ENCODE peak calls at places on chromosome 13, in six cellular contexts. L is IMR-90, J is H9, K is H1, S is mesenchymal stem cell, X is trophoblast cell. Z is an unnamed sample.

GRCh38 chr13:27960362-27961226 is 8.5 kb downstream of the CDX2 start:
- DNase-seq in L (no peak), X (no peak), K (peak), S (peak), J (peak), Z (no peak)

GRCh38 chr13:105346141-105346766 is 1189.2 kb downstream of the EFNB2 start:
- DNase-seq in S (peak), L (peak), J (no peak), X (peak), K (no peak), Z (no peak)

GRCh38 chr13:61286148-61286745 is 129.4 kb downstream of the PCDH20 start:
- DNase-seq in X (no peak), L (no peak), J (peak), S (no peak), K (peak), Z (peak)

GRCh38 chr13:24911135-24911524 is 147.2 kb downstream of the RNF17 start:
- DNase-seq in J (no peak), K (no peak), X (no peak), S (peak), L (peak), Z (no peak)

GRCh38 chr13:25095862-25096453 is at the start of gene PABPC3:
- DNase-seq in K (no peak), X (no peak), L (no peak), J (no peak), S (no peak), Z (no peak)

GRCh38 chr13:28000567-28000966 is 12.1 kb upstream of the URAD start:
- DNase-seq in L (no peak), S (no peak), J (peak), X (no peak), K (no peak), Z (no peak)

GRCh38 chr13:89375839-89376238 is 1704.7 kb downstream of the SLITRK5 start:
- DNase-seq in X (no peak), J (no peak), L (peak), S (peak), K (no peak), Z (no peak)

GRCh38 chr13:112053744-112054615 is 13.0 kb upstream of the SOX1 start:
- DNase-seq in L (no peak), J (no peak), X (no peak), S (no peak), K (peak), Z (no peak)

GRCh38 chr13:72638059-72638815 is 89.2 kb downstream of the MZT1 start:
- DNase-seq in X (peak), S (no peak), K (no peak), L (no peak), J (peak), Z (no peak)

GRCh38 chr13:105220886-105221285 is 1314.6 kb downstream of the EFNB2 start:
- DNase-seq in K (no peak), L (peak), X (no peak), S (no peak), J (no peak), Z (no peak)

GRCh38 chr13:47798906-47799305 is 202.2 kb downstream of the SUCLA2 start:
- DNase-seq in K (no peak), S (peak), X (no peak), L (peak), J (no peak), Z (no peak)

GRCh38 chr13:95087746-95088305 is 213.4 kb downstream of the ABCC4 start:
- DNase-seq in S (peak), K (no peak), L (peak), J (no peak), X (no peak), Z (no peak)

GRCh38 chr13:105363747-105364177 is 1171.7 kb downstream of the EFNB2 start:
- DNase-seq in X (no peak), K (no peak), L (no peak), S (no peak), J (no peak), Z (no peak)

GRCh38 chr13:43441916-43442315 is 344.9 kb downstream of the ENOX1 start:
- DNase-seq in X (no peak), S (no peak), K (no peak), J (no peak), L (no peak), Z (no peak)

DNA sequence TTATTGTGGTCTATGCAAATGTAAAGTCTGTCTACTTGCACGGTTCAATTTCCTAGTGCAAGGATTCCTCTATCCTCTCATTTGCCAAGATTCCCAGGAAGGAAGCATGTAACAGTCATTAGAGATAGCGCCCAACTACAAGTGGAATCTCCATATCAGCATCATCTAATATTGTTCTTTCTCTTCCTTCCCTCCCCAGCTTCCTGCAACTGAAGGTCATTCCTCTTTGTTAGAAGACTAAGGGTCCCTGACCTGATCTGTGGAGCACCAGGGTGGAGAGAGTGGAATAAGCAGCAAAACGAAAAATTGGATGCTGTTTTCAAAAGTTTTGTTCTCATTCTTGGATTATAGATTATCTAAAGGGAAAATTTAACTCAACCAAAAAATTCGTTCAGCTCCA is 714.0 kb downstream of the DIAPH3 start:
- DNase-seq in X (no peak), L (no peak), J (no peak), K (no peak), S (no peak), Z (no peak)
- H2BK120ac ChIP-seq in X (no peak), L (peak), J (peak), K (peak), S (no peak), Z (no peak)

GRCh38 chr13:45705145-45705695 is 3.1 kb downstream of the CBY2 start:
- DNase-seq in S (no peak), X (no peak), K (no peak), L (no peak), J (no peak), Z (no peak)
- H4K91ac ChIP-seq in S (no peak), X (no peak), K (no peak), L (no peak), J (no peak), Z (no peak)

DNA sequence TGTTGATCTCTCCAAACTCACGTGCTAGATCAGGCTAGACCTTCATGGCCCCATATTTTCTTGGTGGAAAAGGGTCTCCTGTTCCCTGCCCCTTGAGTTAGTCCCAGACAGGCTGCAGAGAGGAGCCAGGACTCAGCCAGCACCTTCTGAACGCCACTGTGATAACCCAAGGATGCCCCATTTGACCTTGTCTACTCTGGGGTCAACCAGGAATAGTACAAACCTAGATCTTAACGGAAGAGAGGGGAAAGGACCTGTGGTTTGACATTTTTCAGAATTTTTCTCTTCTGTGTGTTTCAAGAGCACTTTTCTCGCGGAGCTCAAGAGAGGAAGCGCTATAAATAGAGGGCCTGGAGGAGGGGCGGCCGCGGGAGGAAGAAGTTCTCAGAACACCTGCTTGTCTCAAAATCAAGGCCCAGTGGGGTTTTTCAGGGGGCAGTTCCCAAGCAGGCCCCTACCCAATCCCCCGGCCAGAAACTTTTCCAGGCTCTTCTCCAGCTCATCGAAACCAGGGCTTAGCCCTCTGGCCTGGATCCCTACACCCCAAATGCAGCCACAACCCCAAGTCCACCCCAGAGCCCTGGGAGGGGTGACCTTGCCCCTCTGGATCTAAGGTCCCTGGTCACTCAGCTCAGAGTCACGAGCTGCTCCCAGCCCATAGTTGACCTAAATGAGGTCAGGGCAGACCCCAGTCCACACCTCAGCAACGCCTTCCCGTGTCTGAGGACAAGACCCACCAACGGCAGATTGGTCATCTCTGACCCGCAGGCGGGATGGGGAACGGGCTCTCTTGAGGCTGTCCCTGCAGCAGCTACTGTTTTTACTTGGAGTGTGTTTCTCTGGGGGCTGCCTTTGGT is 75.6 kb upstream of the TM9SF2 start:
- DNase-seq in J (peak), K (no peak), X (no peak), S (no peak), L (no peak), Z (no peak)
- H2AFZ ChIP-seq in J (no peak), K (peak), X (no peak), S (no peak), L (no peak), Z (no peak)

GRCh38 chr13:109787135-109787954 is 962 bp upstream of the IRS2 start:
- DNase-seq in X (peak), J (peak), S (peak), L (peak), K (peak), Z (peak)
- H2BK120ac ChIP-seq in X (peak), J (no peak), S (peak), L (peak), K (no peak), Z (peak)

GRCh38 chr13:49134305-49134704 is 85.8 kb upstream of the MLNR start:
- DNase-seq in J (no peak), S (no peak), X (no peak), L (no peak), K (no peak), Z (no peak)

DNA sequence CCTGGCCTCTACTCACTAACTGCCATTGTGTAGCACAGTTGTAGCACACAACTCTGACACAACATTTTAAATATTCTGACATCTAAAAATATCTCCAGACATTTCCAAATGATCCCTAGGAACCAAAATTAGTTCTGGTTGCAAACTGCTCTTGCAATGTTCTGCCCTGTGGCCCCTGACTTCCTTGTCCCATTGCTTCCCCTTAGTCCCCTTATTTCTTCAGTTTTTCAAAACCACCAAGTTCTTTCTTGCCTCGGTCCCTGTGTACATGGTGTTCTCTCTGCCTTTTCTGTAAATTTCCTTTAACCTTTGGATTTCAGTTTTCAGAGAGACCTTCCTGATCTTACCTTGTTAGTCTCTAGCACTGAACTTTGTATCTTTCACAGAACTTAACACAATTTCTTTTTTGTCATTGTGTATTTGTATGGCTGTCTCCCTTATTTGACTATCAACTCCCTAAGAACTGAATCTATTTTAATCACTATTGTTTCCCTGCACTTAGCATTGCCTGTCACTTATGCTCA is 87.6 kb upstream of the MLNR start:
- DNase-seq in X (no peak), J (no peak), K (no peak), S (no peak), L (no peak), Z (no peak)
- H4K91ac ChIP-seq in X (no peak), J (no peak), K (no peak), S (no peak), L (no peak), Z (no peak)